ENCODE peak calls at places on chromosomes 13 and 19, in six cellular contexts. R, V, X, D, O and P are unnamed samples.

GRCh38 chr13:105037064-105037463 is 1498.4 kb downstream of the EFNB2 start:
- DNase-seq in O (peak), V (no peak), X (no peak), R (no peak), D (no peak), P (no peak)

GRCh38 chr19:4806384-4806783 is 14.8 kb downstream of the FEM1A start:
- DNase-seq in X (no peak), R (no peak), V (no peak), D (no peak), O (no peak), P (no peak)

GRCh38 chr13:98909016-98909415 is 68.8 kb downstream of the DOCK9 start:
- DNase-seq in O (no peak), R (no peak), X (no peak), V (no peak), D (no peak), P (no peak)

GRCh38 chr19:52138614-52139290 is 986 bp downstream of the ZNF616 start:
- DNase-seq in O (peak), R (no peak), X (peak), V (no peak), D (peak), P (peak)

GRCh38 chr13:48066310-48066989 is 28.5 kb downstream of the MED4 start:
- DNase-seq in O (no peak), R (no peak), V (no peak), D (no peak), X (no peak), P (no peak)

GRCh38 chr19:12838893-12839656 is 760 bp downstream of the MAST1 start:
- DNase-seq in R (no peak), D (no peak), O (no peak), V (no peak), X (no peak), P (no peak)

GRCh38 chr19:55956431-55956830 is 8.8 kb downstream of the NLRP8 start:
- DNase-seq in O (no peak), D (no peak), R (no peak), V (no peak), X (no peak), P (no peak)

GRCh38 chr13:31944262-31945160 is 87.1 kb upstream of the FRY start:
- DNase-seq in D (no peak), O (no peak), V (no peak), R (no peak), X (no peak), P (no peak)

GRCh38 chr13:113224486-113224885 is 15.1 kb downstream of the CUL4A start:
- DNase-seq in R (no peak), O (no peak), V (no peak), D (peak), X (no peak), P (no peak)

GRCh38 chr13:111066544-111066943 is 48.6 kb upstream of the ARHGEF7 start:
- DNase-seq in X (no peak), D (no peak), R (no peak), O (no peak), V (no peak), P (no peak)

GRCh38 chr13:74162782-74163181 is 28.6 kb upstream of the KLF12 start:
- DNase-seq in D (no peak), V (no peak), O (no peak), R (no peak), X (no peak), P (no peak)

GRCh38 chr13:110109140-110109783 is 197.7 kb downstream of the COL4A1 start:
- DNase-seq in R (no peak), O (no peak), V (no peak), D (no peak), X (no peak), P (no peak)

GRCh38 chr13:30720470-30720869 is 14.9 kb upstream of the ALOX5AP start:
- DNase-seq in X (no peak), O (no peak), V (no peak), R (no peak), D (no peak), P (no peak)

GRCh38 chr19:3302755-3303154 is 63.6 kb upstream of the NFIC start:
- DNase-seq in D (no peak), O (no peak), R (no peak), X (no peak), V (no peak), P (no peak)

GRCh38 chr19:29860492-29860891 is 48.7 kb downstream of the CCNE1 start:
- DNase-seq in X (no peak), V (no peak), R (no peak), D (no peak), O (no peak), P (peak)

GRCh38 chr19:41894350-41894749 is 11.4 kb downstream of the ARHGEF1 start:
- DNase-seq in X (no peak), R (no peak), V (no peak), D (no peak), O (no peak), P (no peak)

GRCh38 chr13:74929436-74929835 is 552.5 kb downstream of the TBC1D4 start:
- DNase-seq in D (no peak), X (no peak), R (no peak), V (no peak), O (no peak), P (no peak)

GRCh38 chr13:78759704-78760103 is 100.7 kb upstream of the OBI1 start:
- DNase-seq in X (no peak), V (no peak), R (no peak), D (peak), O (no peak), P (peak)